ENCODE peak calls at places on chromosomes 6 and 20, in eight cellular contexts. C is OCI-LY7, F is testis, P is K562, E is H9, G is Panc1, R is psoas muscle, Z is SJSA1. N is an unnamed sample.

GRCh38 chr6:116420341-116420740 is 40.8 kb upstream of the CALHM6 start:
- DNase-seq in Z (no peak), P (no peak), F (no peak), C (no peak), R (no peak), E (no peak), G (no peak), N (no peak)

GRCh38 chr6:90222724-90223198 is 73.9 kb downstream of the BACH2 start:
- DNase-seq in P (no peak), F (no peak), G (no peak), C (no peak), R (no peak), E (no peak), Z (no peak), N (no peak)

GRCh38 chr6:119442776-119443184 is 93.2 kb upstream of the MAN1A1 start:
- DNase-seq in G (no peak), Z (no peak), P (no peak), F (peak; percentile 28), C (peak; percentile 99), E (no peak), R (no peak), N (peak; percentile 90)

GRCh38 chr6:15751721-15752350 is 89.0 kb upstream of the DTNBP1 start:
- DNase-seq in C (no peak), R (no peak), E (no peak), F (no peak), P (no peak), G (no peak), Z (peak; percentile 4), N (no peak)

GRCh38 chr6:150877928-150878327 is 12.4 kb downstream of the MTHFD1L start:
- DNase-seq in G (no peak), R (no peak), F (no peak), Z (no peak), P (no peak), C (no peak), E (no peak), N (no peak)

GRCh38 chr6:5334341-5334740 is 73.0 kb downstream of the FARS2 start:
- DNase-seq in G (no peak), F (no peak), C (no peak), E (no peak), Z (no peak), P (no peak), R (no peak), N (no peak)

GRCh38 chr6:136063095-136063494 is 187.0 kb downstream of the MTFR2 start:
- DNase-seq in P (no peak), R (no peak), Z (no peak), G (no peak), C (no peak), F (no peak), E (no peak), N (no peak)

GRCh38 chr20:37245671-37246237 is 15.9 kb downstream of the GHRH start:
- DNase-seq in R (no peak), F (no peak), Z (no peak), G (no peak), C (no peak), P (no peak), E (peak; percentile 50), N (no peak)

GRCh38 chr6:13445005-13445743 is 42.2 kb downstream of the GFOD1 start:
- DNase-seq in G (no peak), F (peak; percentile 51), Z (no peak), R (peak; percentile 58), E (no peak), C (no peak), P (no peak), N (peak; percentile 58)

GRCh38 chr6:13445744-13446115 is 41.7 kb downstream of the GFOD1 start:
- DNase-seq in G (no peak), F (no peak), P (no peak), E (no peak), R (no peak), C (no peak), Z (no peak), N (no peak)

GRCh38 chr6:13446371-13446770 is 41.0 kb downstream of the GFOD1 start:
- DNase-seq in G (no peak), P (no peak), C (no peak), F (no peak), E (no peak), Z (no peak), R (no peak), N (no peak)

GRCh38 chr6:13450628-13451027 is 36.8 kb downstream of the GFOD1 start:
- DNase-seq in G (no peak), E (no peak), C (no peak), P (no peak), R (no peak), F (no peak), Z (no peak), N (no peak)

DNA sequence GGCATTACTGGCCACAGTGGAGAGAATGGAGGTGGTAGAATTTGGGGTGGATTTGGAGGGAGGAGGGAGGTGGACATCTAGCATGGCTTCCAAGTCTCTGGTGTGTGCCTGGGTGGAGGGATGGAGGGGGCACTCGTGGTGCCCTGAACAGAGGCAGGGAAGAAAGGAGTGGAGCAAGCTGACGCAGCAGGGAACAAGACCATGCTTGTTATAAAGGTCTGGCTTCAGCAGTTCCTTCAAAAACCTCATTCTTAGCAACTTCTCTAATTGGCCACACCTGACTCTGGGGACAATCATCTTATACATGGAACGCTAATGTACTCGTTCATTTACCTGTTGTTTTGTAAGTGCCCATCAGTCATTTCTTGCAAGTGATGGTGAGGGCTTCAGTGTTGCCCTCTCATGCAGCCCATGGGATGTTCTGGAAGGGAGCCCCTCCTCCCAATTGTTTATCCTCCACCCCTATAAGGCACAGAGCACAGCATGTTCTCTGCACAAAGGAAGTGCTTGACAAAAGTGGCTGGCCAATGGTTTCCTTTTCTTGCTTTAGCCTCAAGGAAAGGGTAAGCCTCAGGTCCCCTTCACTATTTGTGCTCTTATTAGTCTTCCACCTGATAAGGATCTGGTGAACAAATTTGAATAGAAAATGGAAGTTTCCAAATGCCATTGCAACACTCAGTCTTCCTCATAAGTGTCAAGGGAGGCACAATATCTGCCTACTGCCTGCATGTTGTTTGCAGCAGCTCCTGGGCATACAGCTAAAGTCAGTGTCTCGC is 39.3 kb downstream of the GFOD1 start:
- DNase-seq in C (no peak), P (no peak), G (no peak), E (no peak), Z (no peak), R (no peak), F (peak; percentile 19), N (no peak)
- H3K27ac ChIP-seq in C (no peak overlapping the region), P (no peak overlapping the region), G (no peak overlapping the region), E (no peak overlapping the region), Z (no peak overlapping the region), R (no peak overlapping the region), F (peak overlapping the region; percentile 36), N (no peak overlapping the region)

DNA sequence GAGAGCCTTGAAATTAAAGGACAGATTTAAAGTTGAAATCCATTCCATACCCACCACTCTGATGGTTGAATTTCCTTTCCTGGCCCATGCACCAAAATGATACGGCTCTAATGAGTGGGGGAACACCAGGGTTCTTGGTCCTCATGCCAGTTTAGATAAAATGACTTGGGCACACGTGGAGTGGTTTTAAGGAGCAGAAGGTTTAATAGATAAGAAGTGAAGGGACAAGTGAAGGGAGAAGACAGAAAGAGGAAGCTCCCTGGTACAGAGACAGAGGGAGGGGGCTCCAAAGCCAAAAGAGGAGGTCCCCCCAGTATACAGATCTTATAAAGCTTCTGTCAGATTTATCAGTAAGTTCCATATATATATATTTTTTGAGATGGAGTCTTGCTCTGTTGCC is 22.7 kb downstream of the NCOA3 start:
- DNase-seq in G (no peak), P (no peak), R (no peak), F (no peak), E (no peak), C (no peak), Z (no peak), N (no peak)
- H3K9me3 ChIP-seq in G (peaks cover 22% of the 10 kb centered on the region), P (peaks cover 22% of the 10 kb centered on the region), R (peaks cover 6% of the 10 kb centered on the region), F (no peaks in the 10 kb centered on the region), E (no peaks in the 10 kb centered on the region), C (peaks cover 49% of the 10 kb centered on the region), Z (peaks cover 3% of the 10 kb centered on the region), N (peaks cover 15% of the 10 kb centered on the region)

GRCh38 chr6:11211235-11211634 is 21.2 kb downstream of the NEDD9 start:
- DNase-seq in F (no peak), C (no peak), R (no peak), G (no peak), E (no peak), P (no peak), Z (no peak), N (no peak)

GRCh38 chr6:11210386-11211138 is 21.9 kb downstream of the NEDD9 start:
- DNase-seq in G (no peak), R (no peak), E (no peak), F (no peak), C (no peak), Z (no peak), P (no peak), N (peak; percentile 9)

GRCh38 chr6:11214438-11214837 is 18.0 kb downstream of the NEDD9 start:
- DNase-seq in Z (no peak), R (no peak), P (no peak), F (peak; percentile 58), E (no peak), C (no peak), G (no peak), N (no peak)

GRCh38 chr6:11213305-11214106 is 19.0 kb downstream of the NEDD9 start:
- DNase-seq in F (no peak), E (no peak), G (no peak), Z (no peak), R (no peak), P (no peak), C (no peak), N (no peak)

DNA sequence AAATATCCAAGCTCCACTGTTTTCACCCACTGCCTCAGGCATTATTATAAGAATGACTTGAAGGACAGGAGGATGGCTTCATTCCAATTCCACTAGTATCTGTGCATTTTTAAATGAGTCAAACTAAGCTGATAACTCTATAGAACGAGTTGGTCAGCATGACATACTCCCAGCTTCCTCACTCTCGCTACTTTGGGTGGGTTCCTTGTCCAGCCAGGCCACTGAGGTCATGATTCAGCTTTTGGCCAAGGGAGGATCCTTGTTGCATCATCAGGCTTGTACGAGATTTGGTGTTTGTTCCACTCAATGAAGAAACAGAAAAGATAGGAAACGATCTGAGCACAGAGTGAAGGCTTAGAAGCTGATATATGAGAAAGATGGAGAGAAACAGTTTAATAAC is 19.8 kb downstream of the NEDD9 start:
- DNase-seq in R (peak; percentile 61), E (no peak), C (no peak), F (no peak), Z (no peak), P (no peak), G (no peak), N (no peak)
- H3K4me1 ChIP-seq in R (peaks cover 67% of the 10 kb centered on the region), E (peaks cover 17% of the 10 kb centered on the region), C (no peaks in the 10 kb centered on the region), F (peaks cover 52% of the 10 kb centered on the region), Z (peaks cover 26% of the 10 kb centered on the region), P (no peaks in the 10 kb centered on the region), G (no peaks in the 10 kb centered on the region), N (no peaks in the 10 kb centered on the region)

DNA sequence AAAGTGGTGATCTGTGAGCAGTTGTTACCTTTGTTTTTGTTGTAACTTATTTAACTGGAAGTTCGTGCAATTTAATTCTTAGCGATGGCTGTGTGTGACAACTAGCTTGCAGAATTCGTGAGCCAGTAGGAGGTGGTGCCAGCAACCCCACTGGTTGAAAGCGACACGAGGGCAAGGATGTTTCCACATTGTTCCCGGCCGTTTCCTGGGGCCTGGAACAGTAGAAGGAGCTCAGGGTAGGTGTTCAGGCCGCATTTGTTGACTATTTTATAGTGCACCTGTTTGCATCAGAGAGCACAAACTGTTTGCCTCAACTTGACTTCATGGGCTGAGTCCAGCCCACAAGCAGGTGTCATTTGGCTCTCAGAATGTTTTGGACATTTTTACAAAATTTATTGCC is 112.1 kb upstream of the PTPN1 start:
- DNase-seq in P (no peak), C (no peak), G (no peak), F (no peak), R (peak; percentile 73), Z (no peak), E (no peak), N (no peak)
- H3K27ac ChIP-seq in P (no peak overlapping the region), C (no peak overlapping the region), G (no peak overlapping the region), F (no peak overlapping the region), R (peak overlapping the region; percentile 97), Z (no peak overlapping the region), E (no peak overlapping the region), N (no peak overlapping the region)

GRCh38 chr20:52937701-52938100 is 34.5 kb upstream of the TSHZ2 start:
- DNase-seq in F (no peak), C (no peak), P (no peak), Z (no peak), G (no peak), E (peak; percentile 30), R (no peak), N (no peak)
- H3K9me3 ChIP-seq in F (no peaks in the 10 kb centered on the region), C (no peaks in the 10 kb centered on the region), P (no peaks in the 10 kb centered on the region), Z (no peaks in the 10 kb centered on the region), G (no peaks in the 10 kb centered on the region), E (no peaks in the 10 kb centered on the region), R (no peaks in the 10 kb centered on the region), N (no peaks in the 10 kb centered on the region)

N was measured in SJCRH30.